ENCODE peak calls at places on chromosomes 7 and 10, in five cellular contexts. M is mammary epithelial cell, N is G401, D is body of pancreas, I is H54. Q is an unnamed sample.

GRCh38 chr10:78044699-78045098 is 11.0 kb downstream of the RPS24 start:
- DNase-seq in I (no peak), M (no peak), D (no peak), N (no peak), Q (no peak)

GRCh38 chr10:89494068-89494467 is 41.3 kb downstream of the SLC16A12 start:
- DNase-seq in D (no peak), I (no peak), N (no peak), M (no peak), Q (no peak)

GRCh38 chr10:23643396-23643795 is 204.5 kb downstream of the OTUD1 start:
- DNase-seq in D (no peak), M (no peak), I (no peak), N (peak), Q (no peak)

GRCh38 chr10:29479081-29479917 is 155.5 kb downstream of the SVIL start:
- DNase-seq in D (no peak), I (no peak), N (no peak), M (peak), Q (no peak)

GRCh38 chr7:134891262-134892001 is 94.9 kb upstream of the AGBL3 start:
- DNase-seq in M (peak), I (peak), D (peak), N (peak), Q (no peak)

GRCh38 chr7:111137296-111138195 is 46.6 kb downstream of the LRRN3 start:
- DNase-seq in I (no peak), D (no peak), M (peak), N (no peak), Q (no peak)

GRCh38 chr7:142790056-142790455 is 19.3 kb downstream of the PRSS2 start:
- DNase-seq in M (no peak), I (no peak), D (no peak), N (no peak), Q (no peak)

GRCh38 chr7:128910569-128910945 is at the start of gene KCP:
- DNase-seq in N (no peak), M (no peak), D (no peak), I (no peak), Q (no peak)

GRCh38 chr7:54858008-54858692 is 99.1 kb upstream of the SEC61G start:
- DNase-seq in I (no peak), D (no peak), M (peak), N (no peak), Q (no peak)

GRCh38 chr10:122485670-122486069 is 24.3 kb downstream of the HTRA1 start:
- DNase-seq in I (no peak), N (no peak), M (no peak), D (no peak), Q (no peak)

GRCh38 chr10:24897326-24897926 is 55.0 kb downstream of the PRTFDC1 start:
- DNase-seq in D (no peak), M (no peak), N (no peak), I (no peak), Q (no peak)

GRCh38 chr10:118911361-118911760 is 118.2 kb upstream of the NANOS1 start:
- DNase-seq in I (peak), D (no peak), M (peak), N (no peak), Q (no peak)

GRCh38 chr7:144720139-144720538 is 115.7 kb downstream of the TPK1 start:
- DNase-seq in D (no peak), M (peak), I (peak), N (no peak), Q (no peak)

GRCh38 chr10:101656915-101657314 is 38.1 kb downstream of the FBXW4 start:
- DNase-seq in I (no peak), M (no peak), D (no peak), N (no peak), Q (no peak)

GRCh38 chr7:128903621-128904361 is 6.7 kb downstream of the KCP start:
- DNase-seq in M (no peak), D (no peak), I (no peak), N (no peak), Q (no peak)

GRCh38 chr7:44534501-44534900 is 6.6 kb downstream of the NPC1L1 start:
- DNase-seq in D (peak), N (peak), I (peak), M (peak), Q (no peak)

GRCh38 chr10:78222096-78222790 is 188.6 kb downstream of the RPS24 start:
- DNase-seq in M (no peak), I (no peak), D (no peak), N (no peak), Q (no peak)

GRCh38 chr10:69853064-69853463 is 51.4 kb downstream of the COL13A1 start:
- DNase-seq in I (no peak), M (no peak), N (no peak), D (no peak), Q (no peak)

GRCh38 chr7:35384761-35385700 is 131.1 kb upstream of the TBX20 start:
- DNase-seq in D (no peak), M (no peak), I (no peak), N (no peak), Q (no peak)

GRCh38 chr10:5090551-5090950 is 3.7 kb upstream of the AKR1C3 start:
- DNase-seq in D (no peak), M (peak), I (no peak), N (no peak), Q (no peak)

GRCh38 chr7:55405856-55406541 is 40.9 kb downstream of the LANCL2 start:
- DNase-seq in I (no peak), D (peak), N (no peak), M (no peak), Q (no peak)

GRCh38 chr10:94403823-94404228 is 1.5 kb downstream of the TBC1D12 start:
- DNase-seq in N (no peak), I (peak), D (no peak), M (peak), Q (no peak)

GRCh38 chr10:17479822-17480221 is 25.4 kb upstream of the ST8SIA6 start:
- DNase-seq in D (no peak), M (no peak), N (no peak), I (no peak), Q (no peak)

GRCh38 chr7:43764039-43764789 is 5.7 kb downstream of the BLVRA start:
- DNase-seq in I (no peak), N (no peak), M (peak), D (peak), Q (no peak)

GRCh38 chr7:77569514-77570232 is 32.6 kb downstream of the PTPN12 start:
- DNase-seq in N (no peak), D (no peak), M (no peak), I (no peak), Q (no peak)

GRCh38 chr10:119029613-119030420 is at the start of gene NANOS1:
- DNase-seq in N (no peak), I (peak), D (no peak), M (peak), Q (no peak)

GRCh38 chr10:2137549-2138174 is 400.3 kb upstream of the ADARB2 start:
- DNase-seq in N (no peak), D (no peak), I (no peak), M (no peak), Q (no peak)

GRCh38 chr10:33163941-33164824 is 170.3 kb downstream of the NRP1 start:
- DNase-seq in N (no peak), I (peak), D (no peak), M (no peak), Q (no peak)

GRCh38 chr7:98562336-98563182 is 54.5 kb upstream of the NPTX2 start:
- DNase-seq in N (no peak), M (no peak), D (no peak), I (no peak), Q (no peak)

GRCh38 chr7:48803250-48803649 is 121.1 kb upstream of the CDC14C start:
- DNase-seq in M (no peak), D (no peak), I (no peak), N (no peak), Q (no peak)

GRCh38 chr10:16732376-16732775 is 84.8 kb downstream of the RSU1 start:
- DNase-seq in I (no peak), D (no peak), M (peak), N (no peak), Q (no peak)

GRCh38 chr10:79981673-79982485 is 33.0 kb upstream of the SFTPD start:
- DNase-seq in M (peak), D (peak), N (peak), I (peak), Q (no peak)

GRCh38 chr10:122323941-122324675 is 50.4 kb upstream of the PLEKHA1 start:
- DNase-seq in N (no peak), M (peak), I (no peak), D (no peak), Q (no peak)

GRCh38 chr10:114489521-114490310 is 85.4 kb upstream of the AFAP1L2 start:
- DNase-seq in N (no peak), D (no peak), I (no peak), M (no peak), Q (no peak)

GRCh38 chr10:74238031-74238431 is 87.0 kb downstream of the ADK start:
- DNase-seq in M (no peak), D (peak), N (no peak), I (no peak), Q (no peak)

GRCh38 chr7:148700693-148701092 is 2.0 kb downstream of the CUL1 start:
- DNase-seq in N (peak), I (no peak), M (no peak), D (peak), Q (no peak)

GRCh38 chr10:92208736-92209135 is 82.1 kb downstream of the CPEB3 start:
- DNase-seq in N (no peak), M (peak), I (no peak), D (no peak), Q (no peak)

GRCh38 chr10:23543696-23544095 is 104.8 kb downstream of the OTUD1 start:
- DNase-seq in M (no peak), I (no peak), D (no peak), N (no peak), Q (no peak)

GRCh38 chr7:24840543-24840942 is 83.3 kb upstream of the GSDME start:
- DNase-seq in I (no peak), N (no peak), M (no peak), D (no peak), Q (no peak)

Q was measured in chondrocyte.